ENCODE peak calls at places on chromosome 1, in nine cellular contexts. One of them, this sample, is unnamed.

GRCh38 chr1:18396247-18396646 is 84.5 kb upstream of the KLHDC7A start:
- DNase-seq in heart left ventricle: no peak
- DNase-seq in Ammon's horn: no peak
- DNase-seq in neural progenitor cell: no peak
- DNase-seq in IMR-90: peak; percentile 0
- DNase-seq in fibroblast of lung: no peak
- DNase-seq in mesenchymal stem cell: no peak
- DNase-seq in aorta: peak; percentile 16
- DNase-seq in NCI-H1417: no peak
- DNase-seq in this sample: no peak

GRCh38 chr1:210755991-210756669 is 377.8 kb downstream of the KCNH1 start:
- DNase-seq in heart left ventricle: no peak
- DNase-seq in Ammon's horn: no peak
- DNase-seq in neural progenitor cell: no peak
- DNase-seq in IMR-90: no peak
- DNase-seq in fibroblast of lung: no peak
- DNase-seq in mesenchymal stem cell: no peak
- DNase-seq in aorta: no peak
- DNase-seq in NCI-H1417: no peak
- DNase-seq in this sample: no peak

GRCh38 chr1:9320520-9321479 is 28.1 kb downstream of the SPSB1 start:
- DNase-seq in heart left ventricle: no peak
- DNase-seq in Ammon's horn: no peak
- DNase-seq in neural progenitor cell: peak; percentile 65
- DNase-seq in IMR-90: peak; percentile 79
- DNase-seq in fibroblast of lung: no peak
- DNase-seq in mesenchymal stem cell: peak; percentile 84
- DNase-seq in aorta: peak; percentile 72
- DNase-seq in NCI-H1417: no peak
- DNase-seq in this sample: no peak

GRCh38 chr1:98662354-98662665 is 789 bp downstream of the SNX7 start:
- DNase-seq in heart left ventricle: no peak
- DNase-seq in Ammon's horn: peak; percentile 36
- DNase-seq in neural progenitor cell: no peak
- DNase-seq in IMR-90: peak; percentile 54
- DNase-seq in fibroblast of lung: peak; percentile 72
- DNase-seq in mesenchymal stem cell: peak; percentile 67
- DNase-seq in aorta: no peak
- DNase-seq in NCI-H1417: no peak
- DNase-seq in this sample: no peak

GRCh38 chr1:12636098-12636950 is 7.6 kb upstream of the AADACL4 start:
- DNase-seq in heart left ventricle: peak; percentile 69
- DNase-seq in Ammon's horn: no peak
- DNase-seq in neural progenitor cell: peak; percentile 50
- DNase-seq in IMR-90: peak; percentile 28
- DNase-seq in fibroblast of lung: no peak
- DNase-seq in mesenchymal stem cell: peak; percentile 28
- DNase-seq in aorta: peak; percentile 82
- DNase-seq in NCI-H1417: no peak
- DNase-seq in this sample: no peak

GRCh38 chr1:166813508-166814223 is 25.6 kb upstream of the POGK start:
- DNase-seq in heart left ventricle: no peak
- DNase-seq in Ammon's horn: no peak
- DNase-seq in neural progenitor cell: no peak
- DNase-seq in IMR-90: no peak
- DNase-seq in fibroblast of lung: no peak
- DNase-seq in mesenchymal stem cell: no peak
- DNase-seq in aorta: no peak
- DNase-seq in NCI-H1417: no peak
- DNase-seq in this sample: no peak

GRCh38 chr1:152458384-152459185 is 44.5 kb upstream of the CRNN start:
- DNase-seq in heart left ventricle: peak; percentile 75
- DNase-seq in Ammon's horn: peak; percentile 87
- DNase-seq in neural progenitor cell: peak; percentile 38
- DNase-seq in IMR-90: peak; percentile 65
- DNase-seq in fibroblast of lung: peak; percentile 72
- DNase-seq in mesenchymal stem cell: peak; percentile 48
- DNase-seq in aorta: peak; percentile 85
- DNase-seq in NCI-H1417: peak; percentile 70
- DNase-seq in this sample: peak; percentile 52

GRCh38 chr1:177227978-177228720 is 57.4 kb downstream of the BRINP2 start:
- DNase-seq in heart left ventricle: no peak
- DNase-seq in Ammon's horn: no peak
- DNase-seq in neural progenitor cell: no peak
- DNase-seq in IMR-90: no peak
- DNase-seq in fibroblast of lung: no peak
- DNase-seq in mesenchymal stem cell: no peak
- DNase-seq in aorta: no peak
- DNase-seq in NCI-H1417: no peak
- DNase-seq in this sample: no peak

GRCh38 chr1:31416101-31416736 is 3.2 kb downstream of the SERINC2 start:
- DNase-seq in heart left ventricle: no peak
- DNase-seq in Ammon's horn: no peak
- DNase-seq in neural progenitor cell: no peak
- DNase-seq in IMR-90: no peak
- DNase-seq in fibroblast of lung: no peak
- DNase-seq in mesenchymal stem cell: no peak
- DNase-seq in aorta: no peak
- DNase-seq in NCI-H1417: no peak
- DNase-seq in this sample: no peak

GRCh38 chr1:63746129-63746864 is 27.5 kb upstream of the ROR1 start:
- DNase-seq in heart left ventricle: no peak
- DNase-seq in Ammon's horn: no peak
- DNase-seq in neural progenitor cell: peak; percentile 48
- DNase-seq in IMR-90: peak; percentile 95
- DNase-seq in fibroblast of lung: peak; percentile 88
- DNase-seq in mesenchymal stem cell: peak; percentile 45
- DNase-seq in aorta: no peak
- DNase-seq in NCI-H1417: no peak
- DNase-seq in this sample: no peak

GRCh38 chr1:201565024-201565730 is 26.2 kb downstream of the NAV1 start:
- DNase-seq in heart left ventricle: no peak
- DNase-seq in Ammon's horn: peak; percentile 97
- DNase-seq in neural progenitor cell: no peak
- DNase-seq in IMR-90: no peak
- DNase-seq in fibroblast of lung: no peak
- DNase-seq in mesenchymal stem cell: no peak
- DNase-seq in aorta: peak; percentile 87
- DNase-seq in NCI-H1417: no peak
- DNase-seq in this sample: no peak

GRCh38 chr1:33289858-33290154 is 31.1 kb downstream of the A3GALT2 start:
- DNase-seq in heart left ventricle: no peak
- DNase-seq in Ammon's horn: no peak
- DNase-seq in neural progenitor cell: no peak
- DNase-seq in IMR-90: no peak
- DNase-seq in fibroblast of lung: no peak
- DNase-seq in mesenchymal stem cell: no peak
- DNase-seq in aorta: no peak
- DNase-seq in NCI-H1417: no peak
- DNase-seq in this sample: no peak

GRCh38 chr1:108502138-108502537 is 52.0 kb downstream of the NBPF6 start:
- DNase-seq in heart left ventricle: no peak
- DNase-seq in Ammon's horn: no peak
- DNase-seq in neural progenitor cell: no peak
- DNase-seq in IMR-90: no peak
- DNase-seq in fibroblast of lung: no peak
- DNase-seq in mesenchymal stem cell: no peak
- DNase-seq in aorta: no peak
- DNase-seq in NCI-H1417: no peak
- DNase-seq in this sample: no peak

GRCh38 chr1:186188004-186188539 is 187.0 kb downstream of the TPR start:
- DNase-seq in heart left ventricle: no peak
- DNase-seq in Ammon's horn: no peak
- DNase-seq in neural progenitor cell: no peak
- DNase-seq in IMR-90: peak; percentile 94
- DNase-seq in fibroblast of lung: peak; percentile 62
- DNase-seq in mesenchymal stem cell: peak; percentile 90
- DNase-seq in aorta: no peak
- DNase-seq in NCI-H1417: no peak
- DNase-seq in this sample: no peak

GRCh38 chr1:11285883-11286734 is 13.1 kb downstream of the UBIAD1 start:
- DNase-seq in heart left ventricle: no peak
- DNase-seq in Ammon's horn: peak; percentile 52
- DNase-seq in neural progenitor cell: peak; percentile 23
- DNase-seq in IMR-90: peak; percentile 34
- DNase-seq in fibroblast of lung: peak; percentile 65
- DNase-seq in mesenchymal stem cell: no peak
- DNase-seq in aorta: no peak
- DNase-seq in NCI-H1417: peak; percentile 6
- DNase-seq in this sample: no peak

GRCh38 chr1:168303716-168304540 is 23.3 kb downstream of the TBX19 start:
- DNase-seq in heart left ventricle: no peak
- DNase-seq in Ammon's horn: no peak
- DNase-seq in neural progenitor cell: no peak
- DNase-seq in IMR-90: no peak
- DNase-seq in fibroblast of lung: no peak
- DNase-seq in mesenchymal stem cell: no peak
- DNase-seq in aorta: no peak
- DNase-seq in NCI-H1417: no peak
- DNase-seq in this sample: no peak

GRCh38 chr1:172863031-172863430 is 187.7 kb downstream of the TNFSF18 start:
- DNase-seq in heart left ventricle: no peak
- DNase-seq in Ammon's horn: no peak
- DNase-seq in neural progenitor cell: no peak
- DNase-seq in IMR-90: peak; percentile 34
- DNase-seq in fibroblast of lung: no peak
- DNase-seq in mesenchymal stem cell: no peak
- DNase-seq in aorta: no peak
- DNase-seq in NCI-H1417: no peak
- DNase-seq in this sample: no peak

GRCh38 chr1:60149254-60149653 is 75.7 kb upstream of the C1orf87 start:
- DNase-seq in heart left ventricle: peak; percentile 61
- DNase-seq in Ammon's horn: peak; percentile 20
- DNase-seq in neural progenitor cell: no peak
- DNase-seq in IMR-90: no peak
- DNase-seq in fibroblast of lung: no peak
- DNase-seq in mesenchymal stem cell: no peak
- DNase-seq in aorta: peak; percentile 74
- DNase-seq in NCI-H1417: no peak
- DNase-seq in this sample: no peak